ENCODE peak calls at places on chromosomes 7 and 10, in five cellular contexts. X, J, F, R and V are unnamed samples. For H3K27me3, the result is how much of the 10 kb centered on the place peaks cover.

GRCh38 chr10:84269773-84270172 is 24.9 kb downstream of the RGR start:
- DNase-seq in X (no peak), J (no peak), F (no peak), R (no peak), V (no peak)

GRCh38 chr7:14766747-14767146 is 135.8 kb downstream of the DGKB start:
- DNase-seq in X (no peak), J (no peak), F (no peak), R (no peak), V (no peak)

GRCh38 chr7:42972703-42973500 is 40.7 kb downstream of the MRPL32 start:
- DNase-seq in X (peak), J (peak), F (peak), R (peak), V (no peak)

GRCh38 chr7:2037805-2038635 is 194.7 kb downstream of the MAD1L1 start:
- DNase-seq in X (no peak), J (no peak), F (no peak), R (peak), V (peak)

GRCh38 chr7:87398441-87398840 is 53.0 kb downstream of the CROT start:
- DNase-seq in X (no peak), J (no peak), F (no peak), R (no peak), V (no peak)

GRCh38 chr10:35523670-35524225 is 81.4 kb upstream of the GJD4 start:
- DNase-seq in X (no peak), J (no peak), F (no peak), R (no peak), V (no peak)

GRCh38 chr7:54663186-54663585 is 95.8 kb downstream of the SEC61G start:
- DNase-seq in X (no peak), J (no peak), F (no peak), R (no peak), V (no peak)

GRCh38 chr10:124217031-124217430 is 123.6 kb upstream of the CHST15 start:
- DNase-seq in X (no peak), J (no peak), F (no peak), R (no peak), V (no peak)

GRCh38 chr7:12494354-12495024 is 76.0 kb upstream of the SCIN start:
- DNase-seq in X (no peak), J (no peak), F (no peak), R (no peak), V (no peak)

GRCh38 chr7:50988465-50988864 is 205.8 kb upstream of the GRB10 start:
- DNase-seq in X (no peak), J (no peak), F (no peak), R (no peak), V (no peak)

GRCh38 chr10:130500251-130501000 is 364.2 kb downstream of the GLRX3 start:
- DNase-seq in X (no peak), J (no peak), F (no peak), R (no peak), V (no peak)

GRCh38 chr10:78549536-78549935 is 515.9 kb downstream of the RPS24 start:
- DNase-seq in X (no peak), J (no peak), F (no peak), R (no peak), V (no peak)

GRCh38 chr7:3029138-3029537 is 14.5 kb downstream of the CARD11 start:
- DNase-seq in X (no peak), J (no peak), F (no peak), R (no peak), V (no peak)

GRCh38 chr10:86779267-86780017 is 23.0 kb downstream of the BMPR1A start:
- DNase-seq in X (no peak), J (no peak), F (no peak), R (no peak), V (no peak)

GRCh38 chr10:69624245-69624786 is 5.7 kb upstream of the FAM241B start:
- DNase-seq in X (no peak), J (no peak), F (no peak), R (peak), V (no peak)

GRCh38 chr7:14023838-14024237 is 34.4 kb upstream of the ETV1 start:
- DNase-seq in X (no peak), J (no peak), F (no peak), R (no peak), V (no peak)

GRCh38 chr10:48818861-48819490 is 120.7 kb downstream of the LRRC18 start:
- DNase-seq in X (no peak), J (no peak), F (no peak), R (no peak), V (no peak)

GRCh38 chr7:73974101-73974947 is 53.6 kb upstream of the ELN start:
- DNase-seq in X (no peak), J (no peak), F (no peak), R (no peak), V (no peak)

GRCh38 chr10:50216894-50217293 is 34.4 kb downstream of the ASAH2 start:
- DNase-seq in X (no peak), J (no peak), F (no peak), R (no peak), V (no peak)

GRCh38 chr10:4595920-4596319 is 230.1 kb upstream of the AKR1E2 start:
- DNase-seq in X (no peak), J (no peak), F (no peak), R (no peak), V (no peak)

GRCh38 chr10:58322072-58322834 is 12.6 kb upstream of the UBE2D1 start:
- DNase-seq in X (no peak), J (no peak), F (no peak), R (peak), V (peak)

GRCh38 chr10:3248526-3249255 is 76.1 kb upstream of the PITRM1 start:
- DNase-seq in X (no peak), J (no peak), F (peak), R (no peak), V (no peak)

GRCh38 chr7:70334883-70335282 is 736.6 kb downstream of the AUTS2 start:
- DNase-seq in X (no peak), J (no peak), F (no peak), R (peak), V (peak)

GRCh38 chr10:102799691-102800435 is 37.4 kb downstream of the CYP17A1 start:
- DNase-seq in X (no peak), J (no peak), F (no peak), R (no peak), V (no peak)

GRCh38 chr10:78551184-78552005 is 517.4 kb upstream of the ZMIZ1 start:
- DNase-seq in X (no peak), J (no peak), F (no peak), R (no peak), V (peak)

GRCh38 chr10:215444-215843 is 80.2 kb downstream of the ZMYND11 start:
- DNase-seq in X (no peak), J (no peak), F (no peak), R (no peak), V (no peak)

GRCh38 chr7:151918444-151918843 is 37.8 kb upstream of the GALNTL5 start:
- DNase-seq in X (no peak), J (no peak), F (no peak), R (no peak), V (no peak)

GRCh38 chr7:151917791-151918311 is 38.4 kb upstream of the GALNTL5 start:
- DNase-seq in X (no peak), J (no peak), F (peak), R (no peak), V (no peak)

GRCh38 chr7:151920533-151920932 is 35.7 kb upstream of the GALNTL5 start:
- DNase-seq in X (no peak), J (no peak), F (no peak), R (no peak), V (no peak)

GRCh38 chr7:151921451-151921850 is 34.8 kb upstream of the GALNTL5 start:
- DNase-seq in X (no peak), J (no peak), F (no peak), R (no peak), V (no peak)

DNA sequence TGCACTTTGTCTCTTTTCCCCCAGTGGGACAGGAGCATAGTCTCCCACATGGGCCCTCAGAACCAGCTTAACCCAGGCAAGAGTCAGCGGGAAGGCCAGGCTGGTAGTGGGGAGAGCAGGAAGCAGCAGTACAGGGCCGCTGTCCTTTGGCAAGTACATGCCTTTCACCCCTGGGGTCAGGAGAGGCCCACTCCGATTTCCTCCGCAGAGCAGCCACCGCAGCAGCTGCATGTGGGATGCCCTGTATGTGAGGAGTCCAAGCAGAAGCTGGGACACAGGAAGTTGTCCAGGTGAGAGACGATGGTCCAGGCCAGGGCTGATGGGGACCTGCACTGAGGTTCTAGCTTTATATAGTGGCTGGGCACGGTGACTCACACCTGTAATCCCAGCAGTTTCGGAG is 36.7 kb upstream of the GALNTL5 start:
- DNase-seq in X (no peak), J (no peak), F (no peak), R (no peak), V (no peak)
- H3K27me3 ChIP-seq in X (under half), J (under half), F (under half), R (under half), V (under half)

GRCh38 chr10:45235823-45236222 is 79.6 kb downstream of the OR13A1 start:
- DNase-seq in X (no peak), J (no peak), F (no peak), R (no peak), V (no peak)

GRCh38 chr10:45224219-45224841 is 91.1 kb downstream of the OR13A1 start:
- DNase-seq in X (no peak), J (no peak), F (no peak), R (no peak), V (no peak)

GRCh38 chr10:45227042-45227441 is 88.4 kb downstream of the OR13A1 start:
- DNase-seq in X (no peak), J (no peak), F (no peak), R (no peak), V (no peak)

DNA sequence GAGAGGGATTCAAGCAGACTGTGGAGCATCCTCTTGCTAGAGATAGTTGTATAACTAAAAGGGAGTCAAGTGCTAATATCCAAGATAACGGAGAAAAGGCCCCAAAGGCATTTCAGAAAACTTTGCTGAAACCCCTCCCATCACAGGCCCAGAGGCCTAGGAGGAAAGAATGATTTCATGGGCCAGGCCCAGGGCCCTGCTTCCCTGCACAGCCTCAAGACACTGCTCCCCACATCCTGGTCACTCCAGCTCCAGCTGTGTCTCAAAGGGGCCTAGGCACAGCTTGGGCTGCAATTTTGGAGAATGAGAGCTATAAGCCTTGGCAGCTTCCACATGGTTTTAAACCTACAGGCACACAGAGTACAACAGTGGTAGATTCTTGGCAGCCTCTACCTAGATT is 85.6 kb downstream of the OR13A1 start:
- DNase-seq in X (no peak), J (no peak), F (no peak), R (no peak), V (no peak)
- H3K27me3 ChIP-seq in X (under half), J (under half), F (under half), R (under half), V (under half)

GRCh38 chr7:377069-378040 is 87.4 kb downstream of the FOXL3 start:
- DNase-seq in X (no peak), J (no peak), F (no peak), R (no peak), V (no peak)

GRCh38 chr7:379456-380225 is 89.7 kb downstream of the FOXL3 start:
- DNase-seq in X (no peak), J (peak), F (no peak), R (no peak), V (no peak)

GRCh38 chr7:376306-376969 is 86.5 kb downstream of the FOXL3 start:
- DNase-seq in X (no peak), J (no peak), F (peak), R (no peak), V (no peak)

GRCh38 chr7:378551-379455 is 88.8 kb downstream of the FOXL3 start:
- DNase-seq in X (no peak), J (no peak), F (no peak), R (no peak), V (no peak)

GRCh38 chr7:378041-378420 is 88.1 kb downstream of the FOXL3 start:
- DNase-seq in X (no peak), J (no peak), F (no peak), R (no peak), V (no peak)
- H3K27me3 ChIP-seq in X (under half), J (under half), F (under half), R (under half), V (under half)

GRCh38 chr7:318476-319266 is 28.7 kb downstream of the FOXL3 start:
- DNase-seq in X (no peak), J (no peak), F (no peak), R (no peak), V (no peak)
- H3K27me3 ChIP-seq in X (under half), J (under half), F (under half), R (under half), V (under half)

GRCh38 chr10:99235469-99235871 is at the start of gene HPSE2:
- DNase-seq in X (no peak), J (no peak), F (no peak), R (no peak), V (no peak)

GRCh38 chr10:99235872-99236626 is 397 bp upstream of the HPSE2 start:
- DNase-seq in X (no peak), J (peak), F (peak), R (no peak), V (no peak)

GRCh38 chr10:99234067-99234738 is 1.4 kb downstream of the HPSE2 start:
- DNase-seq in X (peak), J (peak), F (peak), R (peak), V (no peak)

GRCh38 chr10:99233680-99234018 is 2.0 kb downstream of the HPSE2 start:
- DNase-seq in X (no peak), J (peak), F (no peak), R (no peak), V (no peak)

GRCh38 chr10:99234739-99235468 is 748 bp downstream of the HPSE2 start:
- DNase-seq in X (no peak), J (no peak), F (peak), R (no peak), V (no peak)
- H3K27me3 ChIP-seq in X (half or more), J (half or more), F (half or more), R (half or more), V (under half)